ENCODE peak calls at places on chromosomes 12 and 14, in four cellular contexts. L, H, I and A are unnamed samples.

GRCh38 chr14:98984719-98985041 is 287.3 kb downstream of the BCL11B start:
- DNase-seq in H (no peak), I (no peak), L (no peak), A (no peak)

GRCh38 chr12:66695130-66695529 is 16.3 kb upstream of the GRIP1 start:
- DNase-seq in I (no peak), H (no peak), L (no peak), A (no peak)

GRCh38 chr12:4874671-4875070 is 35.0 kb upstream of the KCNA1 start:
- DNase-seq in I (no peak), L (no peak), H (no peak), A (no peak)

GRCh38 chr12:109863961-109864712 is 16.2 kb downstream of the GLTP start:
- DNase-seq in L (peak; percentile 73), I (peak; percentile 68), H (no peak), A (peak; percentile 67)

GRCh38 chr14:95564060-95564459 is 29.2 kb downstream of the GLRX5 start:
- DNase-seq in I (no peak), H (no peak), L (no peak), A (peak; percentile 41)

GRCh38 chr14:89801128-89801527 is 153.4 kb downstream of the EFCAB11 start:
- DNase-seq in I (peak; percentile 100), H (no peak), L (no peak), A (no peak)

GRCh38 chr12:119624971-119625370 is 31.4 kb downstream of the TMEM233 start:
- DNase-seq in H (no peak), L (no peak), I (peak; percentile 17), A (peak; percentile 41)

GRCh38 chr12:31324845-31325523 is 966 bp downstream of the SINHCAF start:
- DNase-seq in H (peak; percentile 25), I (peak; percentile 52), L (peak; percentile 58), A (peak; percentile 70)

GRCh38 chr14:58777541-58777979 is 139.8 kb downstream of the DACT1 start:
- DNase-seq in I (no peak), H (no peak), L (peak; percentile 82), A (no peak)

GRCh38 chr12:71945883-71946282 is 7.2 kb downstream of the TPH2 start:
- DNase-seq in L (no peak), H (no peak), I (no peak), A (no peak)

GRCh38 chr14:96201965-96202364 is 2.7 kb upstream of the BDKRB2 start:
- DNase-seq in H (no peak), L (no peak), I (no peak), A (no peak)

GRCh38 chr14:77203611-77204456 is 22.2 kb downstream of the TMEM63C start:
- DNase-seq in H (no peak), L (no peak), I (no peak), A (no peak)

GRCh38 chr12:92108651-92109050 is 37.0 kb downstream of the BTG1 start:
- DNase-seq in L (peak; percentile 97), H (no peak), I (peak; percentile 47), A (peak; percentile 78)

GRCh38 chr12:1630827-1631591 is 2.0 kb downstream of the WNT5B start:
- DNase-seq in H (no peak), L (peak; percentile 46), I (no peak), A (peak; percentile 83)

GRCh38 chr12:1630081-1630826 is 1.2 kb downstream of the WNT5B start:
- DNase-seq in H (peak; percentile 37), L (no peak), I (peak; percentile 45), A (peak; percentile 40)

GRCh38 chr12:1629338-1630080 is 478 bp downstream of the WNT5B start:
- DNase-seq in L (no peak), I (no peak), H (no peak), A (no peak)

GRCh38 chr12:1632702-1633101 is 3.7 kb downstream of the WNT5B start:
- DNase-seq in I (no peak), L (no peak), H (no peak), A (no peak)

DNA sequence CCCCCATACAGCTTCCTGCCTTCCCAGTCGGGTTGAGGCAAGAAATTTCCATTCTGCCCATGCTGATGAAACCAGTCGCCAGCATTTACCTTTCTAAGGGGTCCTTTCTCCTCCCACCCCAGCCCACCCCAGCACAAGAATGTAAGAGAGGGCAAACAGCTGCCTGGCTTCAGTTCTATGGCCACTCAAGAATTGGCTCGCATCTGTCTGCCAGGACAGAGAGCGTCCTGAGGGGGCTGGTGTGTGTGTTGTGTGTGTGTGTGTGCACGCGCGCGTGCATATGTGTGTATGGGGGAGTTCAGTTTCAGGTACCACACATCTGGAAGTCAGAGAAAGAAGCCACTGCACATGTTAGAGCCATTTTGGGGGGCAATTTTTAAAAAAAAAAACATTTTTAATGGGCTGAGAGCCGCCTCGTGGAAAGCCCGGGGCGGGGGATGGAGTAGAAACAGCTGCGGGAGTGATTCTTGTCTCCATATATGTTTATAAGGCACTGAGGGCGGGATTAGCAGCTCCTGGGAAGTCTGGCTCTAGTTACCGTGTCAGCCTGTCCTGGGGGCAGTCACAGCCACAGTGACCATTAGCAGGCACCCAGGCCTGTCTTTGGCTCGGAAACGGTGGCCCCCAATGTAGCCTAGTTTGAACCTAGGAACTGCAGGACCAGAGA is at the start of gene WNT5B:
- DNase-seq in H (no peak), I (no peak), L (no peak), A (no peak)
- H3K4me3 ChIP-seq in H (peak within 1 kb of the TSS; percentile 56), I (no peak within 1 kb of the TSS), L (peak within 1 kb of the TSS; percentile 54), A (peak within 1 kb of the TSS; percentile 37)

DNA sequence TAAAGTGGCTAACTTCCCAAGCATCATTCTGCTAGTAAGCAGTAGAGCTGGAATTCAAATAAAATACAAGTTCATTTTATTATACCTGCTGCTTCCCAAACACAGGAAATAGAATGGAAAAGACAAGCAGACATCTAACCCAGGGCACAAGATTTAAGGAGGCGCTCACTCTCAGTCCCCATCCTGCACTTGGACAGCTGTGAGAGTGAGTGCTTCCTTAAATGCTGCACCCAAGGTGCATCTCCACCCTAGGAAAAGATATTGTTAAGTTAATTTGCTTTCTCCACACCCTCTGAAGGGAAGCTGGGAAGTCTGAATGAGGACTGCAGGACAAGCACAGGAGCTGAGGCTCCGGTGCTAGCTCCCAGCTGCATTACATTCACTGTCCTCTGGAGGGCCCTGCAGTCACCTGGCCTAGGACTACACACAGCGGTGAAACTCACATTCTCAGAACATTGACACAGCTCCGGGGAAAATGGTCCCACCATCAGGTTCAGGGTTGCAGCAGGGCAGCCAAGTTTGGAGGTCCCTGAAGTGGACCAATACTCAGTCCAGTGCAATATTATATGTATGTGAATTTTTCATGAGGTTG is 14.2 kb downstream of the HEBP1 start:
- DNase-seq in L (no peak), H (peak; percentile 58), I (peak; percentile 47), A (peak; percentile 49)
- TF ChIP-seq CTCF in L (peak; percentile 70), H (peak; percentile 36), I (peak; percentile 59), A (peak; percentile 69)

DNA sequence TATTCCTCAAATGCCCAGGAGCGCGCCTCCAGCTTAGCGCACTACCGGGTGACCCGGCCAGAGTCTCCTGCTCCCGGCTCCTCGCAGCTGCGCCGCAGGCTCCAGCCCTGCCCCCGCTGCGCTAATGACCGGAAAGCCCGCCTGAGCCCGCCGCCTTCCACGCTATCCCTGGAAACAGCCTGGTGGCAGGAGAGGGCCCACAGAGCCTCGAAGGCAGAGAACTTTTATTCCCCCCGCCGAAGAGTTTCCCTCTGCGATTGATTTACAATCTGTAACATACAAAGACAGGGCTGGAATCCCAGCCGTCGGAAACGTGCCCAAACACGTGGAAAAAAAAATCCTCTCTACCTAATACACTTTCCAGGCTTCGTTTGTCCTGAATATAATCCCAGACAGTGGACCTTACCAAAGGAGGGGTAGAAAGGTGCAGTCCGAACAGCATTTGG is 1.5 kb downstream of the COL2A1 start:
- DNase-seq in L (peak; percentile 57), H (no peak), I (peak; percentile 40), A (peak; percentile 31)
- H3K4me3 ChIP-seq in L (peak overlapping the region; percentile 63), H (peak overlapping the region; percentile 46), I (no peak overlapping the region), A (no peak overlapping the region)

DNA sequence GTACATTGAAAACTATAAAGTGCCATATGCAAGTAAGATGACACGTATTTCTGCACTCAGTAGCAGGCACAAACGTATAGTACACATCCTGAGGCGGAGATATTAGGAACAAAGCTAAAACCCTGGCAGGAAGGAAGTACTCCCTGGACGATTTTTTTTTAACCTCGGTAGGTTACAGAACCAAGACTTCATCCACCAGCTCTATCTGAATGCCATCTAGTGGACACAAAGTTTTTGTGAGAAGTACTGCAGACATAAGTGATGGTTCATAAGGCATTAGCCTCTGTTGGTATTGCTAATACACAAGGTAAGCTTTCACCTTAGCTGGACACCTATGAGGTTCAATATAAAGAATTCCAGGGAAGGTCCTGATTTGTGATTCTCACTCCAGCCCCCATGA is 83.0 kb upstream of the CCDC196 start:
- DNase-seq in I (peak; percentile 70), L (peak; percentile 19), H (peak; percentile 13), A (peak; percentile 60)
- TF ChIP-seq CTCF in I (peak; percentile 62), L (peak; percentile 42), H (peak; percentile 55), A (peak; percentile 48)

GRCh38 chr14:66496188-66496807 is 10.1 kb downstream of the CCDC196 start:
- DNase-seq in I (peak; percentile 20), L (no peak), H (no peak), A (no peak)

GRCh38 chr14:66493750-66494149 is 7.6 kb downstream of the CCDC196 start:
- DNase-seq in L (no peak), I (no peak), H (no peak), A (no peak)

GRCh38 chr14:66496911-66497310 is 10.7 kb downstream of the CCDC196 start:
- DNase-seq in H (no peak), L (no peak), I (no peak), A (no peak)

GRCh38 chr14:66490143-66491111 is 4.3 kb downstream of the CCDC196 start:
- DNase-seq in I (no peak), L (no peak), H (no peak), A (no peak)

GRCh38 chr14:66495214-66496098 is 9.3 kb downstream of the CCDC196 start:
- DNase-seq in H (peak; percentile 40), I (peak; percentile 78), L (peak; percentile 74), A (peak; percentile 84)
- H3K4me3 ChIP-seq in H (no peak overlapping the region), I (no peak overlapping the region), L (no peak overlapping the region), A (no peak overlapping the region)